ENCODE peak calls at places on chromosomes 11 and 22, in six cellular contexts. J is IMR-90, V is H1, O is H9, Y is mesendoderm, U is neuronal stem cell. X is an unnamed sample.

GRCh38 chr11:113932788-113933187 is 28.2 kb downstream of the HTR3B start:
- DNase-seq in Y (no peak), O (peak; percentile 49), U (no peak), J (no peak), V (no peak), X (no peak)

GRCh38 chr22:35454416-35455054 is 54.6 kb downstream of the MCM5 start:
- DNase-seq in Y (peak; percentile 37), O (no peak), U (no peak), J (no peak), V (no peak), X (no peak)

GRCh38 chr11:123238297-123238696 is 43.2 kb upstream of the CLMP start:
- DNase-seq in O (no peak), V (no peak), J (peak; percentile 61), U (no peak), Y (peak; percentile 55), X (no peak)

GRCh38 chr11:7311903-7312302 is 60.2 kb downstream of the SYT9 start:
- DNase-seq in U (no peak), J (no peak), Y (no peak), V (no peak), O (no peak), X (no peak)

GRCh38 chr11:130527648-130528300 is 79.3 kb downstream of the ADAMTS15 start:
- DNase-seq in O (no peak), Y (peak; percentile 62), U (no peak), J (peak; percentile 60), V (no peak), X (peak; percentile 70)

GRCh38 chr11:69461272-69461962 is 20.0 kb upstream of the LINC01488 start:
- DNase-seq in U (no peak), V (no peak), Y (no peak), O (no peak), J (no peak), X (no peak)

GRCh38 chr11:11584446-11584810 is 37.4 kb downstream of the GALNT18 start:
- DNase-seq in V (no peak), O (peak; percentile 5), J (peak; percentile 97), U (no peak), Y (no peak), X (peak; percentile 89)

GRCh38 chr11:133243832-133244231 is 288.5 kb downstream of the OPCML start:
- DNase-seq in U (no peak), V (no peak), Y (peak; percentile 53), J (no peak), O (peak; percentile 70), X (no peak)

GRCh38 chr11:114273071-114273470 is 23.1 kb upstream of the NNMT start:
- DNase-seq in O (no peak), U (no peak), J (no peak), V (no peak), Y (no peak), X (no peak)

GRCh38 chr11:34192481-34193401 is 87.3 kb downstream of the NAT10 start:
- DNase-seq in J (peak; percentile 93), O (no peak), V (no peak), U (no peak), Y (peak; percentile 47), X (peak; percentile 75)

GRCh38 chr11:91800208-91800914 is 424.3 kb upstream of the FAT3 start:
- DNase-seq in Y (no peak), J (no peak), U (no peak), V (no peak), O (no peak), X (no peak)

GRCh38 chr11:70203749-70204465 is 811 bp downstream of the FADD start:
- DNase-seq in J (peak; percentile 86), U (no peak), V (no peak), O (no peak), Y (peak; percentile 75), X (peak; percentile 92)

GRCh38 chr11:17740649-17741235 is 6.2 kb downstream of the KCNC1 start:
- DNase-seq in J (no peak), U (no peak), V (no peak), Y (no peak), O (no peak), X (no peak)

GRCh38 chr11:68159665-68160064 is 38.5 kb upstream of the CHKA start:
- DNase-seq in J (no peak), U (no peak), O (no peak), Y (no peak), V (no peak), X (no peak)

GRCh38 chr11:12319734-12320387 is 57.5 kb upstream of the PARVA start:
- DNase-seq in V (no peak), J (peak; percentile 22), Y (no peak), U (no peak), O (no peak), X (no peak)

GRCh38 chr11:58330861-58331260 is 28.0 kb downstream of the OR5B17 start:
- DNase-seq in V (no peak), Y (no peak), O (no peak), U (no peak), J (peak; percentile 80), X (peak; percentile 9)

GRCh38 chr11:1825785-1826451 is 8.9 kb upstream of the SYT8 start:
- DNase-seq in O (no peak), Y (no peak), U (no peak), V (no peak), J (no peak), X (no peak)

GRCh38 chr22:36369004-36369921 is 18.5 kb downstream of the MYH9 start:
- DNase-seq in Y (peak; percentile 41), U (no peak), J (peak; percentile 21), O (no peak), V (no peak), X (peak; percentile 56)

GRCh38 chr11:125944350-125945010 is 1.4 kb upstream of the VSIG10L2 start:
- DNase-seq in Y (no peak), U (no peak), J (no peak), V (no peak), O (no peak), X (no peak)

GRCh38 chr11:8082391-8083087 is 1.5 kb downstream of the TUB start:
- DNase-seq in O (peak; percentile 59), J (no peak), V (no peak), Y (peak; percentile 67), U (peak; percentile 55), X (no peak)

GRCh38 chr11:20226936-20227335 is 66.7 kb upstream of the DBX1 start:
- DNase-seq in J (peak; percentile 28), U (no peak), V (no peak), O (no peak), Y (no peak), X (no peak)

GRCh38 chr11:95266751-95267374 is 35.9 kb upstream of the SESN3 start:
- DNase-seq in U (no peak), J (no peak), V (no peak), O (no peak), Y (no peak), X (peak; percentile 37)

GRCh38 chr11:78168539-78169477 is 19.6 kb downstream of the KCTD21 start:
- DNase-seq in U (no peak), V (no peak), Y (peak; percentile 50), J (peak; percentile 88), O (no peak), X (peak; percentile 39)

GRCh38 chr11:16809901-16810668 is 71.6 kb downstream of the C11orf58 start:
- DNase-seq in V (no peak), Y (no peak), O (no peak), U (no peak), J (peak; percentile 33), X (no peak)

GRCh38 chr11:20156280-20156875 is 3.9 kb downstream of the DBX1 start:
- DNase-seq in V (no peak), O (peak; percentile 86), U (no peak), Y (peak; percentile 54), J (no peak), X (no peak)

GRCh38 chr11:46520971-46521745 is 72.7 kb downstream of the AMBRA1 start:
- DNase-seq in J (peak; percentile 75), Y (peak; percentile 82), V (no peak), O (no peak), U (no peak), X (peak; percentile 70)

GRCh38 chr11:1161410-1162152 is 3.8 kb downstream of the MUC5AC start:
- DNase-seq in V (no peak), J (no peak), U (no peak), O (no peak), Y (no peak), X (no peak)

GRCh38 chr22:32810241-32811133 is 9.0 kb downstream of the TIMP3 start:
- DNase-seq in Y (peak; percentile 86), J (peak; percentile 51), O (peak; percentile 52), V (no peak), U (no peak), X (no peak)

GRCh38 chr11:71484248-71485062 is 31.5 kb downstream of the NADSYN1 start:
- DNase-seq in J (no peak), O (no peak), U (no peak), Y (no peak), V (no peak), X (no peak)

GRCh38 chr22:30010789-30011405 is 69.4 kb upstream of the HORMAD2 start:
- DNase-seq in V (no peak), J (peak; percentile 77), Y (no peak), O (no peak), U (no peak), X (peak; percentile 53)
- H3K27ac ChIP-seq in V (no peak overlapping the region), J (peak overlapping the region; percentile 54), Y (no peak overlapping the region), O (no peak overlapping the region), U (no peak overlapping the region), X (no peak overlapping the region)

GRCh38 chr11:65844231-65844872 is 10.6 kb downstream of the SNX32 start:
- DNase-seq in V (no peak), J (no peak), U (no peak), Y (no peak), O (no peak), X (no peak)
- H2BK15ac ChIP-seq in V (no peak overlapping the region), J (no peak overlapping the region), U (no peak overlapping the region), Y (no peak overlapping the region), O (no peak overlapping the region), X (no peak overlapping the region)

GRCh38 chr22:41661088-41661487 is 27.6 kb downstream of the SNU13 start:
- DNase-seq in O (no peak), V (no peak), J (peak; percentile 18), U (no peak), Y (no peak), X (peak; percentile 15)

GRCh38 chr22:41668971-41669911 is 19.4 kb downstream of the SNU13 start:
- DNase-seq in V (no peak), Y (peak; percentile 39), O (no peak), U (no peak), J (peak; percentile 85), X (peak; percentile 85)

GRCh38 chr22:41661713-41662112 is 27.0 kb downstream of the SNU13 start:
- DNase-seq in U (no peak), O (no peak), V (no peak), J (no peak), Y (no peak), X (no peak)

GRCh38 chr22:41664490-41664889 is 24.2 kb downstream of the SNU13 start:
- DNase-seq in V (no peak), O (no peak), U (no peak), Y (peak; percentile 42), J (no peak), X (no peak)

DNA sequence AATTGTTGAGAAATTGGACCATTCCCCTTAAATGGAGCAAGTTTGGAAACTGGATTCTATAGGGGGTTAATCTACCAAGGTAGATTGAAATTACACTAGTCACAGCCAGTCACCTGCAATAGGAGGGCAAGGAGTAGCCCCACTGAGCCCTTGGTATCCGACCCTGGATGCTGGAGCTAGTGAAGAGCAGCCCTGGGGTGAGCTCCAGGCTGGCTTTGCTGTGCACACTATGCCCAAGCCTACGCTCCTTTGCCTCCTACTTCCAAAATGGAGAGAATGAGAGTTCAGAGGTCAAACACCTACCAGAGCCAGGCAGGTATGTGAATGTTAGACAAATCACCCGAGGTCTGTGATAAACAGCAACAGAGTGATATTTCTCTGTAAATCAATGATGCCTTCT is 23.7 kb downstream of the SNU13 start:
- DNase-seq in J (no peak), V (no peak), O (no peak), U (no peak), Y (no peak), X (no peak)
- H3K27ac ChIP-seq in J (no peak overlapping the region), V (no peak overlapping the region), O (no peak overlapping the region), U (no peak overlapping the region), Y (no peak overlapping the region), X (peak overlapping the region; percentile 20)

GRCh38 chr22:45077286-45077685 is 67.5 kb upstream of the PHF21B start:
- DNase-seq in V (no peak), J (no peak), Y (no peak), U (no peak), O (no peak), X (no peak)
- H2BK15ac ChIP-seq in V (no peak overlapping the region), J (no peak overlapping the region), Y (no peak overlapping the region), U (peak overlapping the region; percentile 9), O (no peak overlapping the region), X (no peak overlapping the region)